ENCODE peak calls at places on chromosomes 13 and 19, in ten cellular contexts. W is body of pancreas, X is thoracic aorta, H is fibroblast of lung, N is sigmoid colon, D is left lung, E is BE2C, U is lung, R is PC-9, M is IMR-90. K is an unnamed sample.

GRCh38 chr13:105342421-105342820 is 1193.0 kb downstream of the EFNB2 start:
- DNase-seq in W (no peak), X (no peak), H (peak; percentile 48), N (no peak), D (no peak), E (no peak), U (no peak), R (no peak), M (peak; percentile 21), K (no peak)

GRCh38 chr19:3551808-3552095 is 5.6 kb downstream of the MFSD12 start:
- DNase-seq in W (no peak), X (no peak), H (no peak), N (no peak), D (no peak), E (no peak), U (no peak), R (no peak), M (no peak), K (no peak)

GRCh38 chr19:19205416-19206410 is 2.5 kb upstream of the NR2C2AP start:
- DNase-seq in W (no peak), X (no peak), H (no peak), N (no peak), D (no peak), E (no peak), U (no peak), R (no peak), M (no peak), K (no peak)

GRCh38 chr13:44972956-44973581 is 16.2 kb downstream of the NUFIP1 start:
- DNase-seq in W (no peak), X (no peak), H (peak; percentile 41), N (no peak), D (no peak), E (no peak), U (no peak), R (no peak), M (peak; percentile 38), K (peak; percentile 57)

GRCh38 chr13:85509512-85509911 is 289.7 kb downstream of the SLITRK6 start:
- DNase-seq in W (no peak), X (no peak), H (peak; percentile 60), N (no peak), D (no peak), E (no peak), U (no peak), R (peak; percentile 39), M (peak; percentile 27), K (peak; percentile 69)

GRCh38 chr19:4800591-4801081 is 9.1 kb downstream of the FEM1A start:
- DNase-seq in W (peak; percentile 75), X (no peak), H (no peak), N (no peak), D (peak; percentile 79), E (no peak), U (peak; percentile 84), R (peak; percentile 87), M (no peak), K (peak; percentile 95)

GRCh38 chr13:32829676-32830091 is 186.5 kb upstream of the KL start:
- DNase-seq in W (no peak), X (no peak), H (peak; percentile 79), N (no peak), D (no peak), E (no peak), U (no peak), R (peak; percentile 97), M (peak; percentile 77), K (peak; percentile 94)

GRCh38 chr19:48635966-48636858 is 967 bp downstream of the DBP start:
- DNase-seq in W (no peak), X (no peak), H (no peak), N (peak; percentile 78), D (peak; percentile 63), E (no peak), U (no peak), R (peak; percentile 39), M (no peak), K (no peak)

GRCh38 chr19:2084993-2085720 is 11.0 kb downstream of the MOB3A start:
- DNase-seq in W (peak; percentile 82), X (no peak), H (peak; percentile 46), N (peak; percentile 81), D (peak; percentile 90), E (no peak), U (peak; percentile 81), R (no peak), M (no peak), K (peak; percentile 59)

GRCh38 chr19:42471554-42472249 is 29.0 kb upstream of the CXCL17 start:
- DNase-seq in W (no peak), X (no peak), H (peak; percentile 9), N (no peak), D (no peak), E (no peak), U (no peak), R (peak; percentile 84), M (peak; percentile 5), K (peak; percentile 85)

GRCh38 chr13:33665776-33666175 is 152.2 kb upstream of the RFC3 start:
- DNase-seq in W (no peak), X (no peak), H (no peak), N (no peak), D (no peak), E (no peak), U (no peak), R (no peak), M (no peak), K (no peak)

GRCh38 chr13:27034678-27035111 is 136.9 kb downstream of the USP12 start:
- DNase-seq in W (no peak), X (no peak), H (no peak), N (no peak), D (no peak), E (no peak), U (no peak), R (no peak), M (no peak), K (no peak)

GRCh38 chr13:46962286-46962941 is 65.6 kb upstream of the HTR2A start:
- DNase-seq in W (no peak), X (no peak), H (peak; percentile 53), N (no peak), D (no peak), E (no peak), U (no peak), R (no peak), M (peak; percentile 73), K (peak; percentile 48)

GRCh38 chr13:41568990-41569387 is 111.6 kb downstream of the RGCC start:
- DNase-seq in W (no peak), X (no peak), H (peak; percentile 82), N (no peak), D (no peak), E (no peak), U (no peak), R (no peak), M (peak; percentile 70), K (no peak)

GRCh38 chr13:51015973-51016372 is 95.1 kb downstream of the C13orf42 start:
- DNase-seq in W (no peak), X (no peak), H (no peak), N (no peak), D (no peak), E (no peak), U (no peak), R (no peak), M (no peak), K (no peak)

GRCh38 chr19:3336680-3337523 is 29.5 kb upstream of the NFIC start:
- DNase-seq in W (peak; percentile 99), X (peak; percentile 70), H (peak; percentile 49), N (peak; percentile 99), D (peak; percentile 82), E (no peak), U (peak; percentile 92), R (peak; percentile 62), M (peak; percentile 48), K (no peak)

GRCh38 chr13:44651209-44651608 is 75.1 kb upstream of the TSC22D1 start:
- DNase-seq in W (no peak), X (no peak), H (no peak), N (no peak), D (no peak), E (no peak), U (no peak), R (no peak), M (no peak), K (no peak)

GRCh38 chr19:54482889-54483288 is 9.8 kb upstream of the CDC42EP5 start:
- DNase-seq in W (no peak), X (no peak), H (no peak), N (no peak), D (no peak), E (no peak), U (no peak), R (peak; percentile 31), M (no peak), K (no peak)
- H3K27me3 ChIP-seq in W (no peaks in the 10 kb centered on the region), X (no peaks in the 10 kb centered on the region), H (no peaks in the 10 kb centered on the region), N (peaks cover 30% of the 10 kb centered on the region), D (no peaks in the 10 kb centered on the region), E (peaks cover 29% of the 10 kb centered on the region), U (no peaks in the 10 kb centered on the region), R (peaks cover 32% of the 10 kb centered on the region), M (peaks cover 2% of the 10 kb centered on the region), K (peaks cover 26% of the 10 kb centered on the region)

DNA sequence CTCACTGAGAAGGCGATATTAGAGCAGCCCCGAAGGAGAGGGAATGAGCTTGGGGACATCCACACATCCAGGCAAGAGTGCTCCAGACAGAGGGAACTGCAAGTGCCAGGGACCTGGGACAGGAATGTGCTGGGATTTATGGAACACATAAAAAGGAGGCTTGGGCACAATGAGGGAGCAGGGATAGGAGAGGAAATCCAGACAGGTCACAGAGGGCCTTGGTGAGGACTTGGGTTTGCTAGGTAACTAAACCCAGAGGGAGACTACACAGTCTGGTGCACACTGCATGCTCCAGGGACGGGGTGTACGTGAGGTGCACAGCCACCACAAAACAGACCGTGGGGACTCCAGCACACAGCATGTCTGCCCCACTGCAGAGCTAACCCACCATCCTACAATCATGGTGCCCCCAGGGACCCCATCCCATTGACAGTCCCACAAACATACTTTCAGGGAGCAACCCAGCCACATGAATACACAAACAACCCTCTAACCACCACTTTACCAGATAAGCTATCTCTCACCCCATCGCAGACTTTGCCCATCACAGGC is 5.6 kb upstream of the ZFP36 start:
- DNase-seq in W (no peak), X (no peak), H (no peak), N (no peak), D (no peak), E (no peak), U (no peak), R (peak; percentile 30), M (no peak), K (no peak)
- H3K4me1 ChIP-seq in W (peaks cover 49% of the 10 kb centered on the region), X (peaks cover 31% of the 10 kb centered on the region), H (peaks cover 37% of the 10 kb centered on the region), N (no peaks in the 10 kb centered on the region), D (peaks cover 89% of the 10 kb centered on the region), E (peaks cover 29% of the 10 kb centered on the region), U (no peaks in the 10 kb centered on the region), R (peaks cover 53% of the 10 kb centered on the region), M (peaks cover 28% of the 10 kb centered on the region), K (peaks cover 45% of the 10 kb centered on the region)

DNA sequence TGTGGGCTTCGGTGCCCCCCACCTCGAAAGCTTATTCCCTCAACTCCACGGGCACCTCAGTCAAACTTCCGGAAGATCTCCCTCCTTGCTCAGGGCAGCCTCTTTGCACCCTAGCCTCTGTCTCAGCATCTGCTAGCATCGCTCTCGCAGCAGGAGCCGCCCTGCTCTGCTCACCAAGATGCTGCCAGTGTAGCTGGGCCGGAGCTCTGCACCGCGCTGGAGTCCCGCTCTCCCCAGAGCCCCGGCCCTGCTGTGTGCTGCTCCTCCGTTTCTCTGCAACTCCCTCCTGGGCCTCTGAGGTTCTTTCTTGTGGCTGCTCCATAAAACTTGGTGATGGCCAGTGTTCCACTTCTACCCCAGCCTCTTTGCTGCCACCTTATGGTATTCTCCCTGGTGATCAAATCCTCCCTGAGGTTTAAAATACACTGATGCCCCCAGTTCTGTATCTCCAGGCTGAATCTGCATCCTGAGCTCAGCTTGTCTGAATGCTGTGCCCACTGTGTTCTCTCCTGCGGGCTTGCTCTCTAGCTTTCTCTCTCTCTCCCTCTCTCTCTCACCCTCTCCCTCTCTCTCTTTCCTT is 198.0 kb downstream of the UQCRFS1 start:
- DNase-seq in W (no peak), X (no peak), H (no peak), N (no peak), D (no peak), E (no peak), U (no peak), R (no peak), M (no peak), K (no peak)
- TF ChIP-seq CTCF in W (no peak), X (no peak), H (no peak), N (no peak), D (no peak), E (no peak), U (no peak), R (no peak), M (no peak), K (no peak)

GRCh38 chr19:44509478-44509877 is 9.2 kb upstream of the ZNF180 start:
- DNase-seq in W (no peak), X (no peak), H (no peak), N (no peak), D (no peak), E (no peak), U (no peak), R (no peak), M (no peak), K (no peak)
- H3K27me3 ChIP-seq in W (no peaks in the 10 kb centered on the region), X (no peaks in the 10 kb centered on the region), H (no peaks in the 10 kb centered on the region), N (peaks cover 9% of the 10 kb centered on the region), D (no peaks in the 10 kb centered on the region), E (no peaks in the 10 kb centered on the region), U (no peaks in the 10 kb centered on the region), R (peaks cover 15% of the 10 kb centered on the region), M (peaks cover 5% of the 10 kb centered on the region), K (peaks cover 8% of the 10 kb centered on the region)

K was measured in PC-3.